ENCODE peak calls at places on chromosomes 12 and 14, in seven cellular contexts. One of them, this sample, is unnamed.
A peak's percentile ranks its signal among the peaks of the same experiment; 100 is the strongest.

GRCh38 chr12:31118831-31119530 is 45.3 kb downstream of the DDX11 start:
- DNase-seq in GM20000: peak; percentile 33
- DNase-seq in GM12865: peak; percentile 27
- DNase-seq in IMR-90: no peak
- DNase-seq in GM12864: no peak
- DNase-seq in heart right ventricle: no peak
- DNase-seq in CD4-positive, alpha-beta T cell: peak; percentile 23
- DNase-seq in this sample: peak; percentile 67

GRCh38 chr14:89249972-89250371 is 167.1 kb downstream of the FOXN3 start:
- DNase-seq in GM20000: no peak
- DNase-seq in GM12865: no peak
- DNase-seq in IMR-90: no peak
- DNase-seq in GM12864: no peak
- DNase-seq in heart right ventricle: no peak
- DNase-seq in CD4-positive, alpha-beta T cell: no peak
- DNase-seq in this sample: no peak

GRCh38 chr12:85191-85666 is 18.7 kb downstream of the IQSEC3 start:
- DNase-seq in GM20000: no peak
- DNase-seq in GM12865: no peak
- DNase-seq in IMR-90: no peak
- DNase-seq in GM12864: no peak
- DNase-seq in heart right ventricle: no peak
- DNase-seq in CD4-positive, alpha-beta T cell: no peak
- DNase-seq in this sample: no peak

GRCh38 chr14:68860771-68861170 is 67.9 kb upstream of the ZFP36L1 start:
- DNase-seq in GM20000: no peak
- DNase-seq in GM12865: no peak
- DNase-seq in IMR-90: no peak
- DNase-seq in GM12864: no peak
- DNase-seq in heart right ventricle: no peak
- DNase-seq in CD4-positive, alpha-beta T cell: no peak
- DNase-seq in this sample: no peak

GRCh38 chr14:105197274-105197673 is 16.2 kb upstream of the NUDT14 start:
- DNase-seq in GM20000: no peak
- DNase-seq in GM12865: no peak
- DNase-seq in IMR-90: peak; percentile 35
- DNase-seq in GM12864: no peak
- DNase-seq in heart right ventricle: peak; percentile 82
- DNase-seq in CD4-positive, alpha-beta T cell: no peak
- DNase-seq in this sample: no peak

GRCh38 chr12:41604830-41605229 is 416.7 kb downstream of the PDZRN4 start:
- DNase-seq in GM20000: no peak
- DNase-seq in GM12865: no peak
- DNase-seq in IMR-90: no peak
- DNase-seq in GM12864: no peak
- DNase-seq in heart right ventricle: no peak
- DNase-seq in CD4-positive, alpha-beta T cell: no peak
- DNase-seq in this sample: no peak

GRCh38 chr12:51183816-51184215 is 10.9 kb upstream of the TFCP2 start:
- DNase-seq in GM20000: no peak
- DNase-seq in GM12865: no peak
- DNase-seq in IMR-90: peak; percentile 67
- DNase-seq in GM12864: no peak
- DNase-seq in heart right ventricle: peak; percentile 65
- DNase-seq in CD4-positive, alpha-beta T cell: no peak
- DNase-seq in this sample: no peak

GRCh38 chr14:63302135-63302534 is 16.6 kb downstream of the GPHB5 start:
- DNase-seq in GM20000: no peak
- DNase-seq in GM12865: no peak
- DNase-seq in IMR-90: no peak
- DNase-seq in GM12864: no peak
- DNase-seq in heart right ventricle: no peak
- DNase-seq in CD4-positive, alpha-beta T cell: no peak
- DNase-seq in this sample: no peak

GRCh38 chr12:42483534-42483857 is 106.0 kb downstream of the PRICKLE1 start:
- DNase-seq in GM20000: peak; percentile 67
- DNase-seq in GM12865: no peak
- DNase-seq in IMR-90: peak; percentile 39
- DNase-seq in GM12864: no peak
- DNase-seq in heart right ventricle: peak; percentile 34
- DNase-seq in CD4-positive, alpha-beta T cell: no peak
- DNase-seq in this sample: peak; percentile 68

GRCh38 chr12:1773937-1774655 is 46.3 kb upstream of the LRTM2 start:
- DNase-seq in GM20000: no peak
- DNase-seq in GM12865: no peak
- DNase-seq in IMR-90: peak; percentile 11
- DNase-seq in GM12864: no peak
- DNase-seq in heart right ventricle: no peak
- DNase-seq in CD4-positive, alpha-beta T cell: no peak
- DNase-seq in this sample: no peak

GRCh38 chr12:52677126-52677525 is 3.1 kb downstream of the KRT1 start:
- DNase-seq in GM20000: no peak
- DNase-seq in GM12865: no peak
- DNase-seq in IMR-90: no peak
- DNase-seq in GM12864: no peak
- DNase-seq in heart right ventricle: no peak
- DNase-seq in CD4-positive, alpha-beta T cell: no peak
- DNase-seq in this sample: no peak

GRCh38 chr12:32895688-32896437 is 714 bp downstream of the PKP2 start:
- DNase-seq in GM20000: no peak
- DNase-seq in GM12865: no peak
- DNase-seq in IMR-90: no peak
- DNase-seq in GM12864: no peak
- DNase-seq in heart right ventricle: peak; percentile 16
- DNase-seq in CD4-positive, alpha-beta T cell: no peak
- DNase-seq in this sample: no peak

GRCh38 chr12:29732211-29732992 is 51.3 kb downstream of the TMTC1 start:
- DNase-seq in GM20000: no peak
- DNase-seq in GM12865: no peak
- DNase-seq in IMR-90: no peak
- DNase-seq in GM12864: no peak
- DNase-seq in heart right ventricle: no peak
- DNase-seq in CD4-positive, alpha-beta T cell: no peak
- DNase-seq in this sample: no peak

GRCh38 chr12:85445060-85445938 is 165.3 kb downstream of the ALX1 start:
- DNase-seq in GM20000: no peak
- DNase-seq in GM12865: no peak
- DNase-seq in IMR-90: no peak
- DNase-seq in GM12864: no peak
- DNase-seq in heart right ventricle: no peak
- DNase-seq in CD4-positive, alpha-beta T cell: no peak
- DNase-seq in this sample: no peak

GRCh38 chr12:85448031-85448430 is 168.0 kb downstream of the ALX1 start:
- DNase-seq in GM20000: no peak
- DNase-seq in GM12865: no peak
- DNase-seq in IMR-90: no peak
- DNase-seq in GM12864: no peak
- DNase-seq in heart right ventricle: no peak
- DNase-seq in CD4-positive, alpha-beta T cell: no peak
- DNase-seq in this sample: no peak

DNA sequence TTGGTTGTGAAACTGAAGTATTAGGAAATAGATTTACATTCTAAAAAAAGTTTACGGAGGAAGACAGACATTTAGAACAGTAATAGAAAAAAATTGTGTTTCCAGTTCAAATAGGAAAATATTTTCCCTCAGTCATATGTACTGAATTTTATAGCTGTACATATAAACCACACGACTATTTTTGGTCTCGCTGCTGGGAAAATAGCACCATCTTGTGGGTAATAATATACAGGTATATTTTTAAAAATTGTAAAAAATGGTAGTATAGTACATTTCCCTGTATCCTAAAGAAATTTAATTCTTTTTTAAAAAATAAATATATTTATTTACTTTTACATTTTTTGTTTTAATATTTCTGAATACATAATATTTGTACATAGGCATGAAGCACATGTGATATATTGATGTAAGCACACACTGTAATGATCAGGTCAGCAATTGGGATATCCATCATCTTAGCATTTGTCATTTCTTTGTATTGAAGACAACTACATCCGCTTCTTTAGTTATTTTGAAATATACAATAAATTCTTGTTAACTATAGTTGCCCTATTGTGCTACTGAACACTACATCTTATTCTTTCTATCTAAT is 168.6 kb downstream of the ALX1 start:
- DNase-seq in GM20000: no peak
- DNase-seq in GM12865: no peak
- DNase-seq in IMR-90: peak; percentile 9
- DNase-seq in GM12864: no peak
- DNase-seq in heart right ventricle: no peak
- DNase-seq in CD4-positive, alpha-beta T cell: no peak
- DNase-seq in this sample: no peak
- TF ChIP-seq CTCF in GM20000: no peak
- TF ChIP-seq CTCF in GM12865: peak; percentile 10
- TF ChIP-seq CTCF in IMR-90: peak; percentile 40
- TF ChIP-seq CTCF in GM12864: no peak
- TF ChIP-seq CTCF in heart right ventricle: peak; percentile 38
- TF ChIP-seq CTCF in CD4-positive, alpha-beta T cell: no peak
- TF ChIP-seq CTCF in this sample: no peak

DNA sequence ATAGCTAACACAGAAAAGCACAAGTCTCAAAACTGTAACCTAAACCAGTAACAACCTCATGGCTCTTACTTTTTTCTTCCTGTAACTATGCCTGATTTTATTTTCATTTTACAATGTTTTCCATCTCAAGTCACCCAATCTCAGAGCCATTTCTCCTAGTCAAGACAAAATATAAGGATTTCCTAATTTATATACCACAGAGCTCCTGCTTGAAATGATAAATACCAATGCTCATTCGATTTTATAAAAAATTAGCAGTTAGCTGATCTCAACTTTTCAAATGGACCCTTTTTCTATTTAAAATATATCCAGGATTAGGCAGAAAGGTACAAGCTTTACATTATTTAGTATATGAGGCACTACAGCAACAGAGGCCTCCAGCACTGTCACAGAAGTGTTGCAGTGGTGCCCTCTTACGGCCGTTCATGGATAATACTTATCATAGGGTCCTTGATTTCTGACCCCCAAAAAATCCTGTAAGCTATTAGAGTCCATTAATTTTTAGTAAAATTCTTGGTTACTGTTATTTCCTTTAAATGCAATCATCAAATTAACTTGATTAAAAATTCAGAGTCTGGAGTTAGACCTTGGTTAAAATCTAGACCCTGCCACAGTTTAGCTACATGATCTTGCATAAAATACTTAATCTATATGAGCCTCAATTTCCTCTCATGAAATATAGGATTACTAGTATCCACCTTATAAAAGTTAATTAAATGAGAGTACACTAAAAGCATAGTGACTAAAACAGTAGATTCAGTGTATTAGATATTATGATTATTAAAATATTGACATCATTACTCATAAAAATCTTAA is 68.3 kb downstream of the SEC23A start:
- DNase-seq in GM20000: no peak
- DNase-seq in GM12865: no peak
- DNase-seq in IMR-90: no peak
- DNase-seq in GM12864: no peak
- DNase-seq in heart right ventricle: no peak
- DNase-seq in CD4-positive, alpha-beta T cell: no peak
- DNase-seq in this sample: no peak
- TF ChIP-seq CTCF in GM20000: no peak
- TF ChIP-seq CTCF in GM12865: no peak
- TF ChIP-seq CTCF in IMR-90: peak; percentile 16
- TF ChIP-seq CTCF in GM12864: no peak
- TF ChIP-seq CTCF in heart right ventricle: peak; percentile 37
- TF ChIP-seq CTCF in CD4-positive, alpha-beta T cell: no peak
- TF ChIP-seq CTCF in this sample: no peak

DNA sequence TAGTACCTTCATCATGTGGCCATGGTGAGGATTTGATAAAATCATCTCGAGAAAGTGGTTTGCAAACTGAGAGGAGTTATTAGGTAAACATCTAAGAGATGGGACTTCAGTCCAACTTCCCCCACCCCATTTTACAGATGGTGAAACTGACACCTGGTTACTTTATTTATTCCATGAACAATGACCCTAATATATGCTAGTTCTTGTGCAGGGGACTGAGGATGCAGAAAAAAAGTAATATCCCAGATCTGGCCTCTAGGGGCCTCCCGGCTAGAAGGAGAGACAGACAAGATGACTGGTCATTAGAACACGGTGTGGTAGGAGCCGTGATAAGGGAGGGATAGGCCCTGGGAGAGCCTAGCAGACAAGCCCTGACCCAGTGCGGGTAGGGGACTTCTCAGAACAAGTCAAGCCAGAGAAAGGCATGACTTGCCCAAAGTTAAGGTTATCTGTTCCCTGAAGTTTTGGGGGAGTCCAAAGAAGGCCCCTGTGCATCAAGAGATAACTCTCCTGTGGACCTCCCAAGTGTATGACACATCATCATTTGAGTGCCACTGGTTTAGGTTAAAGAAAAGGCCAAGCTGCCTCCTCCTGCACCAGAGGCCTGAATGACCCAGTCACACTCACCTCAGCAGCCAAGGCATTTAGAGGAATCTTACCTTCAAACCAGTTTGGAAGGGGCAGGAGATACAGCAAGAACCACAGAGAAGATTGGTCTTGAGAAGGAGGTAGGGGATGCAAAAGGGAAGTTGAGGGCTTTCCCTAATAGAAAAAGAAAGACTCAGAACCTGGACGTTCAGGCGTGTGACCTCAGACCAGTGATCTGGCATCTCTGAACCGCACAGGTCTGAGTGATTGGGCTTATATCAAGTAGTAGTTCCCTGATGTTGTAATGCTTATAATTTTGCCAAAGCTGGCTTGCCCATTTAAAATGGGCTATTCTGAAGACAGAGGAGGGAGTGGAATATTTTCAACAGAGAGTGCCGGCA is 1.6 kb downstream of the CMKLR1 start:
- DNase-seq in GM20000: peak; percentile 66
- DNase-seq in GM12865: peak; percentile 79
- DNase-seq in IMR-90: peak; percentile 8
- DNase-seq in GM12864: no peak
- DNase-seq in heart right ventricle: no peak
- DNase-seq in CD4-positive, alpha-beta T cell: no peak
- DNase-seq in this sample: peak; percentile 73
- TF ChIP-seq CTCF in GM20000: peak; percentile 32
- TF ChIP-seq CTCF in GM12865: peak; percentile 63
- TF ChIP-seq CTCF in IMR-90: peak; percentile 30
- TF ChIP-seq CTCF in GM12864: peak; percentile 70
- TF ChIP-seq CTCF in heart right ventricle: peak; percentile 46
- TF ChIP-seq CTCF in CD4-positive, alpha-beta T cell: peak; percentile 10
- TF ChIP-seq CTCF in this sample: peak; percentile 43

DNA sequence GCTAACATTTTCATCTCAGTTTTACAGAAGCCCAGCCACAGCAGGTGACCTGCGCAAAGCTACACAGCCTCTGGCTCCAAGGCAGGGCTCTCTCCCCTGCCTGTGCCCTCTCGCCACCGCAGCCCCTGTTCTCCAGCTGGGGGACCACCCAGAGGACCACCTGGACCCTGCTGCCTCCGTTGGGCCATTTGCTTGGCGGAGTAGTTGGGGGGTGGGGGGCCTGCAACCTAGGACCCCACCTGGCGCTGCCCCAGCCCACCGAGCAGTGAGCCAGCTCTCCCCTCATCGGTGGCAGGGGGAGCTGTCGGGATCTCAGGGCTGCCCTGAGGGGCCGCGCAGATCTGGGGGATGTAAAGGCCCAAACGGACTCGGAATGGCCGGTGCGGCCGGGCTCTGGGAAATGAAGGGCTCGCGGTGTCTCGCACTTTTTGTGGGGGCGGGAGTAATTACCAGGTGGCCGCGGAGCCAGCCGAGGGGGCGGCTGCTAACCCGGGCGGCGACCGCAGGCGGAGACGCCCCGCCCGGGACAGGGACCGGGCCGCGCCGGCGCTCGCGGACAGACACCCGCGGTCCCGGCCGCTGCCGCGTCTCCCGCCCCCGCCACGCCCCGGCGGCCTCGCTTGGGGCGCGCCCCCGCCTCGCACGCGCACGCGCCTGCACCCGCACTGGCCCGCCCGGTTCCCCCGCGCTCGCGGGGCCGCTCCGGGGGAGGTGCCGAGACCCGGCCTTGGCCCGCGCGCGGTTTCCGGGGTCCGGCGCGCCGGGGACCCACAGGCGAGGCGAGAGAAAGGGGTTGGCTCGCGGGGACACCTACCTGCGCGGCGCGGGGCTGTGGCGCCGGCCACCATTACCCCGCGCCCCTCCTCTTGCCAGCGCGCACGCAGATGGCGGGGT is 8.6 kb upstream of the GPR68 start:
- DNase-seq in GM20000: peak; percentile 78
- DNase-seq in GM12865: peak; percentile 34
- DNase-seq in IMR-90: no peak
- DNase-seq in GM12864: no peak
- DNase-seq in heart right ventricle: no peak
- DNase-seq in CD4-positive, alpha-beta T cell: peak; percentile 22
- DNase-seq in this sample: peak; percentile 80
- TF ChIP-seq CTCF in GM20000: no peak
- TF ChIP-seq CTCF in GM12865: no peak
- TF ChIP-seq CTCF in IMR-90: no peak
- TF ChIP-seq CTCF in GM12864: peak; percentile 20
- TF ChIP-seq CTCF in heart right ventricle: no peak
- TF ChIP-seq CTCF in CD4-positive, alpha-beta T cell: no peak
- TF ChIP-seq CTCF in this sample: no peak